ENCODE peak calls at places on chromosomes 12 and 14, in five cellular contexts. Z, D, R, W and U are unnamed samples.

GRCh38 chr12:105107176-105107496 is 395 bp upstream of the WASHC4 start:
- DNase-seq in D (no peak), Z (no peak), R (no peak), W (peak; percentile 26), U (peak; percentile 68)

GRCh38 chr12:63843613-63844390 is 698 bp upstream of the SRGAP1 start:
- DNase-seq in Z (peak; percentile 91), D (peak; percentile 88), W (peak; percentile 86), R (peak; percentile 90), U (peak; percentile 95)

GRCh38 chr14:93286212-93286890 is 46.5 kb downstream of the BTBD7 start:
- DNase-seq in Z (no peak), R (no peak), D (no peak), W (no peak), U (peak; percentile 33)

GRCh38 chr12:126760109-126760508 is 1506.9 kb upstream of the TMEM132C start:
- DNase-seq in D (no peak), R (no peak), Z (no peak), W (no peak), U (no peak)

GRCh38 chr12:94879542-94879941 is 124.0 kb downstream of the NDUFA12 start:
- DNase-seq in R (no peak), D (no peak), Z (no peak), W (no peak), U (peak; percentile 63)

GRCh38 chr14:90556050-90556477 is 159.2 kb downstream of the CALM1 start:
- DNase-seq in Z (no peak), D (peak; percentile 57), R (no peak), W (no peak), U (peak; percentile 84)

GRCh38 chr14:69495341-69495921 is 10.9 kb downstream of the PLEKHD1 start:
- DNase-seq in W (no peak), Z (no peak), D (no peak), R (no peak), U (no peak)

GRCh38 chr12:118591-118990 is 52.0 kb downstream of the IQSEC3 start:
- DNase-seq in R (no peak), D (no peak), Z (no peak), W (no peak), U (no peak)

GRCh38 chr12:113620437-113620976 is 148.8 kb upstream of the LHX5 start:
- DNase-seq in D (no peak), R (no peak), W (no peak), Z (no peak), U (no peak)

GRCh38 chr12:101857043-101857558 is 20.3 kb upstream of the DRAM1 start:
- DNase-seq in D (no peak), Z (no peak), W (no peak), R (no peak), U (no peak)

GRCh38 chr12:122946690-122947271 is 19.5 kb downstream of the ABCB9 start:
- DNase-seq in W (peak; percentile 92), R (no peak), Z (peak; percentile 98), D (peak; percentile 85), U (no peak)
- TF ChIP-seq POLR2AphosphoS5 in W (peak; percentile 70), R (no peak), Z (peak; percentile 96), D (peak; percentile 87), U (no peak)

GRCh38 chr14:65164825-65165135 is 62.5 kb upstream of the MAX start:
- DNase-seq in W (no peak), D (no peak), Z (no peak), R (no peak), U (no peak)
- H3K4me1 ChIP-seq in W (no peaks in the 10 kb centered on the region), D (no peaks in the 10 kb centered on the region), Z (no peaks in the 10 kb centered on the region), R (no peaks in the 10 kb centered on the region), U (no peaks in the 10 kb centered on the region)

DNA sequence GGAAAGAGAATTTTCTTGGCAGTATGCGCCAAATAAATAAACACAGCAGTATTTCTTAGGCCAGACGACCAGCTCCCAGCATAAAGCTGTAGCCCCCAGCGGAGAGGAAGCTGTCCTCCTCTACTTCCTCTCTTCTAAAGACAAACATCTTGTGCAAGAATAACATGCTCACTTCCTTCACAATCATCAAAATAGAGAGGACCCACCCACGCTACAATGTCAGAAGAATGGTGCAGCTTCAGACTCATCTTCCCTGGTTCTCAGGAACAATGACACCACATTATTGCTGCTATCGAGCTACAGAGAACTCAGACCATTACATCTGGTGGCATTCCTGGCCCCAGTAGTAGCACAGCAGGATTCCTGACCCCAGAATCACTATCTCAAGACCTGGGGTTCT is 16.6 kb upstream of the VWF start:
- DNase-seq in W (no peak), D (no peak), Z (no peak), R (no peak), U (no peak)
- TF ChIP-seq POLR2AphosphoS5 in W (no peak), D (peak; percentile 35), Z (no peak), R (no peak), U (no peak)

GRCh38 chr14:54625158-54625557 is 58.2 kb downstream of the SAMD4A start:
- DNase-seq in R (no peak), W (no peak), Z (no peak), D (no peak), U (peak; percentile 44)
- H3K4me1 ChIP-seq in R (no peaks in the 10 kb centered on the region), W (no peaks in the 10 kb centered on the region), Z (peaks cover 20% of the 10 kb centered on the region), D (peaks cover 17% of the 10 kb centered on the region), U (peaks cover 32% of the 10 kb centered on the region)

GRCh38 chr12:97292588-97292987 is 170.0 kb upstream of the RMST start:
- DNase-seq in Z (no peak), R (no peak), W (no peak), D (no peak), U (no peak)
- TF ChIP-seq POLR2AphosphoS5 in Z (no peak), R (no peak), W (no peak), D (no peak), U (no peak)

GRCh38 chr12:90826031-90826430 is 128.9 kb downstream of the CCER1 start:
- DNase-seq in W (no peak), Z (no peak), R (no peak), D (no peak), U (no peak)

GRCh38 chr12:90823859-90824258 is 131.1 kb downstream of the CCER1 start:
- DNase-seq in W (no peak), D (no peak), R (no peak), Z (no peak), U (no peak)

GRCh38 chr12:90829044-90829443 is 125.9 kb downstream of the CCER1 start:
- DNase-seq in D (no peak), W (no peak), Z (no peak), R (no peak), U (no peak)

GRCh38 chr12:90828621-90829020 is 126.4 kb downstream of the CCER1 start:
- DNase-seq in W (no peak), Z (no peak), D (no peak), R (no peak), U (no peak)

GRCh38 chr12:90827567-90827966 is 127.4 kb downstream of the CCER1 start:
- DNase-seq in R (no peak), W (no peak), Z (no peak), D (no peak), U (no peak)
- H3K4me1 ChIP-seq in R (no peaks in the 10 kb centered on the region), W (no peaks in the 10 kb centered on the region), Z (no peaks in the 10 kb centered on the region), D (no peaks in the 10 kb centered on the region), U (no peaks in the 10 kb centered on the region)

DNA sequence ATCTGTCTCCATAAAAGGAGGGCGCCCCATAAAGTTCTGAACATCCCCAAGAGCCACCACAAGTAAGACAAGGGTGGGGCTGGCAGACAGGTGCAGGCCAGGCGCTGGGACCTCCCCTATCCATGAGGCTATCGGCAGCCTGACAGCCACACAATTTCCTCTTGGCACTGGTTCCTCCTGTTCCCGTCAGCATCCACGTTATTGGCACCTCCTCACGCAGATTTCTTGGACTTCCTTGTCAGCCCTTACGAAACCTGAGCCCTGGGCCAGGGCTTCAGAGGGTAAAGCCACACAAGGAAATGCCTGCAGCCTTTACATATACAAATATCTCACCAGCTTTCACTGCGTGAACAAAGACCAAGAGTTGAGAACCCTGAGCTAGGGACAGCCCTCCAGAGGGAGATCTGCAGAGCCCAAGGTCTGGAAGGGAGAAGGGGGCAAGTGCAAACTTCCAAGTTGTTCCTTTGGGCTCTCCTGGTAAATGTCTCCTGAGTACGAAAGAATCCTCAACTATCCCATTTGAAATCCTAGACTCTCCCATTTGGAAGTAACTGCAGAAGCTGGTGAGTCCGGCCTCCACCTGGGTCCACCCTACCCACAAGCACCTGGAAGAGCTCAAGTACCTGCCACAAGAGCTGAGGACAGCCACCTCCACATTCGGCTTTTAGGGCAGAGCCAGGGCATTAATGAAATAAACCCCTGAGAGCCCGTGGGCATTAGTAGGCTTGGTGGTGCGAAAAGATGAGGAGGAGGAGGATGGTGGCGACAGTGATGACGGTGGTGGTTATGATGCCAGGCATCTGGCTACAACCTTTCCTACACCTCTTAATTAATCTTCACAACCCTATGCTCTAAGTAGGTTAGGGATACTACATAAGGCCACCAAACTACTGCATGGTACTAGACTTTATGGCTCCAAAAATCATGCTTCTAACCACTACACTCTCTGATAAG is 5.5 kb upstream of the TC2N start:
- DNase-seq in R (no peak), Z (peak; percentile 91), W (no peak), D (peak; percentile 94), U (no peak)
- TF ChIP-seq POLR2AphosphoS5 in R (no peak), Z (peak; percentile 83), W (no peak), D (peak; percentile 90), U (no peak)